ENCODE peak calls at places on chromosome 4, in four cellular contexts. O is IMR-90, U is HepG2, H is K562. C is an unnamed sample.
A peak's percentile ranks its signal among the peaks of the same experiment; 100 is the strongest.

GRCh38 chr4:56684320-56684719 is 3.2 kb upstream of the HOPX start:
- DNase-seq in O (peak; percentile 37), U (no peak), H (no peak), C (no peak)

GRCh38 chr4:1277667-1278335 is 11.9 kb upstream of the MAEA start:
- DNase-seq in O (peak; percentile 3), U (no peak), H (no peak), C (no peak)

GRCh38 chr4:176320340-176320975 is 692 bp downstream of the SPCS3 start:
- DNase-seq in O (peak; percentile 84), U (peak; percentile 70), H (peak; percentile 75), C (peak; percentile 71)

GRCh38 chr4:139950568-139950967 is 203.4 kb downstream of the MAML3 start:
- DNase-seq in O (no peak), U (no peak), H (no peak), C (no peak)

GRCh38 chr4:74640111-74640903 is 154.0 kb downstream of the BTC start:
- DNase-seq in O (peak; percentile 92), U (no peak), H (no peak), C (no peak)

GRCh38 chr4:129095811-129096454 is at the start of gene C4orf33:
- DNase-seq in O (peak; percentile 66), U (peak; percentile 65), H (peak; percentile 68), C (peak; percentile 45)

GRCh38 chr4:15318621-15319348 is 109.0 kb upstream of the C1QTNF7 start:
- DNase-seq in O (peak; percentile 53), U (no peak), H (no peak), C (no peak)

GRCh38 chr4:54588404-54588803 is 69.4 kb upstream of the KIT start:
- DNase-seq in O (peak; percentile 18), U (no peak), H (no peak), C (no peak)

GRCh38 chr4:18846313-18846712 is 824.8 kb upstream of the LCORL start:
- DNase-seq in O (no peak), U (no peak), H (no peak), C (no peak)

GRCh38 chr4:172986114-172986513 is 182.5 kb upstream of the GALNT7 start:
- DNase-seq in O (no peak), U (no peak), H (no peak), C (no peak)

GRCh38 chr4:109294468-109295020 is 7.9 kb downstream of the COL25A1 start:
- DNase-seq in O (peak; percentile 13), U (no peak), H (no peak), C (no peak)

GRCh38 chr4:71231073-71231752 is 107.6 kb upstream of the SLC4A4 start:
- DNase-seq in O (peak; percentile 59), U (no peak), H (no peak), C (no peak)

GRCh38 chr4:150867148-150867547 is 147.9 kb downstream of the LRBA start:
- DNase-seq in O (peak; percentile 81), U (peak; percentile 76), H (peak; percentile 44), C (peak; percentile 77)

GRCh38 chr4:5912614-5913019 is 19.7 kb upstream of the CRMP1 start:
- DNase-seq in O (no peak), U (no peak), H (no peak), C (no peak)

GRCh38 chr4:184548651-184549341 is 74.4 kb upstream of the IRF2 start:
- DNase-seq in O (no peak), U (peak; percentile 65), H (no peak), C (no peak)

GRCh38 chr4:22413416-22413815 is 102.5 kb downstream of the ADGRA3 start:
- DNase-seq in O (no peak), U (no peak), H (no peak), C (no peak)

DNA sequence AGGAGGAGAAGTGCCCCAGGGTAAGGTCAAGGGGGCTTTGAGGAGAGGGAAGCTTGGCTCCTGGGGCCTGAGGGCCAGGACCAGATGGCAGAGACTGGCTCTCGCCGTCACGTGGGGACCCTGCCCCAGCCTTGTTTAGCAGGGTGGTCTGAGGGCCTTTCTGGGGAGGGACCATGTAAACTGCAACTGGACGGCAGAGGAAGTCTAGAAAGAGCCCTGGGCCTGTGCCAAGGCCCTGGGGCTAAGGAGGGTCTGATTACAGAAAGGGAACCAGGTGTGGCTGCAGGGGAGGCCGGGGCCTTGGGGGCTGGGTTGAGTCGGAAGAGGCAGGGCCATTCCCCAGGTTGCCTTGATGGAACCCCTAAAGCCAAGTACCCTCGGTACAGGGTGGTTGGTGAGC is 1.8 kb upstream of the HGFAC start:
- DNase-seq in O (no peak), U (no peak), H (no peak), C (no peak)
- TF ChIP-seq MAFK in O (no peak), U (no peak), H (no peak), C (no peak)

DNA sequence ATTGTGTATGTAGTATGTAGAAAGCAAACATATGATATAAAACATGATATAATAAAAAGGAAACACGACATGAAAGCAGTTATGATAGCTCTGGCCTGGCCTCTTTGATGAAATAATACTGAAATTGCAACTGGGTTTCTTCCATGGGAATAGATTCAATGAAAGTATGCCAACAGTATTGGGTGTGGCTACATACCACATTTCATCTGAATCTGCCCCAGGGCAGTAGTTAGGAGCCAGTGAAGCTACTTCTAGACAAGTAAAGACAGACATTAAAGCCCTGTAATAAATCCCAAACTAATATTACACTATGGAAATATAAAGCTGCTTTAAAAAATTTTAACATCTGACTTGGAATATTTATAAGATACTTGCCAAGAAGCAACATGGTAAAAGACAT is 207.3 kb downstream of the FBXW7 start:
- DNase-seq in O (no peak), U (no peak), H (no peak), C (no peak)
- TF ChIP-seq MAFK in O (no peak), U (no peak), H (no peak), C (no peak)

GRCh38 chr4:7756561-7757355 is 182.9 kb downstream of the AFAP1 start:
- DNase-seq in O (no peak), U (no peak), H (no peak), C (no peak)
- TF ChIP-seq MAFK in O (no peak), U (no peak), H (no peak), C (no peak)

GRCh38 chr4:137711502-137711901 is 179.2 kb upstream of the PCDH18 start:
- DNase-seq in O (no peak), U (no peak), H (no peak), C (no peak)
- TF ChIP-seq MAFK in O (no peak), U (no peak), H (no peak), C (no peak)

DNA sequence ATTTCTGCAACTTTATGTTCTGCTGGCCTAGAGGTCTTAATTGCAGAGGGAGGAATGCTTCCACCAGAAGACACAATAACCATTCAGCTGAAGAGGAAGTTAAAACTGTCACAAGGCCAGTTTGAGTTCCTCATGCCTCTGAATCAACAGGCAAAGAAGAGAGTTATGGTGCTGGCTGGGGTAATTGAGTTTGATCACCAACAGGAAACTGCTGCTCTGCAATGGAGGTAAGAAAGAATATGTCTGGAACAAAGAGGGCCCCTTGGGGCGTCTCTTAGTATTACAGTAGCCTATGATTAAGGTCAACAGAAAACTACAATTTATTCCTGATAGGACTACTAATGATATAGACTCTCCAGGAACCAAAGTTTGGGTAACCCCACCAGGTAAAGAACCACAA is 744.0 kb downstream of the FSTL5 start:
- DNase-seq in O (no peak), U (peak; percentile 1), H (no peak), C (peak; percentile 13)
- TF ChIP-seq MAFK in O (no peak), U (no peak), H (no peak), C (no peak)

GRCh38 chr4:51831133-51831532 is 11.8 kb upstream of the DCUN1D4 start:
- DNase-seq in O (peak; percentile 51), U (peak; percentile 46), H (no peak), C (no peak)
- TF ChIP-seq MAFK in O (no peak), U (no peak), H (no peak), C (no peak)

GRCh38 chr4:40595981-40596380 is 33.7 kb downstream of the RBM47 start:
- DNase-seq in O (no peak), U (no peak), H (no peak), C (no peak)
- TF ChIP-seq MAFK in O (no peak), U (no peak), H (no peak), C (no peak)

DNA sequence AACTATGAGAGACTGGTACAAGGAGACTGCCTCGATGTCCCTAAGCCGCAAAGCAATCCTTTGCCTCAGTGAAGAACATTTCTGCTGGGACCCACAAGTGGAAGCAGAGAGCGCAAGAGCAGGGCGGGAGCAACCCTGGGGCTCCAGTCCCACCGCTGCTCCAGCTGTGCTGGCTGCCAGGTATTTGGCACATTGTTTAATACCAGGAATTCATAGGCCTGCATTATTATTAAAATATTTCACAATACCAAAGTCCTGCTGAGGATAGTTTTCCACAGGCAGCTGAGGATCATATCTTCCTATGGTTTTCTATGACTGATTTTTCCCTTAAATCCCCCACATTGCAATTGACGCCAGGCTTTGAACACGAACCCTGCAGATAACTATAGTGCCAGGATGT is 163.5 kb upstream of the TLL1 start:
- DNase-seq in O (no peak), U (no peak), H (no peak), C (no peak)
- TF ChIP-seq MAFK in O (no peak), U (no peak), H (no peak), C (no peak)